ENCODE peak calls at places on chromosomes 13 and 19, in four cellular contexts. U is right cardiac atrium; M is stimulated activated CD4-positive, alpha-beta T cell treated with anti-CD3 and anti-CD28 coated beads, Interleukin-4, amount 100 ng/mL, for 48 hours; R is GOT3. J is an unnamed sample.
A peak's percentile ranks its signal among the peaks of the same experiment; 100 is the strongest.

GRCh38 chr19:2345794-2346663 is 14.0 kb upstream of the TMPRSS9 start:
- DNase-seq in R (no peak), U (peak; percentile 58), M (no peak), J (peak; percentile 67)

GRCh38 chr13:26964278-26965057 is 203.9 kb upstream of the GPR12 start:
- DNase-seq in R (no peak), U (peak; percentile 71), M (no peak), J (no peak)

GRCh38 chr19:19113040-19113541 is 25.2 kb downstream of the TMEM161A start:
- DNase-seq in M (no peak), R (no peak), U (no peak), J (no peak)

GRCh38 chr13:41313117-41313516 is 2.0 kb downstream of the NAA16 start:
- DNase-seq in R (no peak), U (no peak), M (no peak), J (no peak)

GRCh38 chr13:65460136-65460535 is 1770.0 kb downstream of the PCDH9 start:
- DNase-seq in U (no peak), M (no peak), R (no peak), J (no peak)

GRCh38 chr19:17304386-17305047 is 1.2 kb upstream of the MRPL34 start:
- DNase-seq in M (no peak), U (no peak), R (no peak), J (no peak)

GRCh38 chr13:46165485-46166220 is 16.3 kb downstream of the LCP1 start:
- DNase-seq in R (no peak), M (no peak), U (no peak), J (no peak)

GRCh38 chr19:15623711-15624318 is 8.8 kb downstream of the CYP4F8 start:
- DNase-seq in U (no peak), R (no peak), M (no peak), J (no peak)

GRCh38 chr19:27896091-27896490 is 1316.9 kb downstream of the UQCRFS1 start:
- DNase-seq in M (no peak), R (no peak), U (no peak), J (no peak)

GRCh38 chr13:48446454-48446853 is 33.5 kb upstream of the LPAR6 start:
- DNase-seq in M (no peak), R (no peak), U (no peak), J (no peak)

GRCh38 chr13:50309200-50309848 is 294.1 kb downstream of the KCNRG start:
- DNase-seq in M (no peak), R (no peak), U (no peak), J (no peak)

GRCh38 chr13:109700176-109700575 is 86.2 kb downstream of the IRS2 start:
- DNase-seq in U (peak; percentile 83), M (no peak), R (no peak), J (peak; percentile 86)

GRCh38 chr13:99982021-99982740 is 597 bp downstream of the ZIC2 start:
- DNase-seq in M (no peak), R (no peak), U (no peak), J (peak; percentile 71)

GRCh38 chr19:1295169-1296012 is 9.7 kb downstream of the EFNA2 start:
- DNase-seq in U (no peak), M (peak; percentile 67), R (no peak), J (peak; percentile 76)

GRCh38 chr13:67043901-67044300 is 186.2 kb downstream of the PCDH9 start:
- DNase-seq in M (no peak), R (no peak), U (no peak), J (no peak)

GRCh38 chr13:66703597-66703996 is 526.5 kb downstream of the PCDH9 start:
- DNase-seq in M (no peak), R (no peak), U (no peak), J (no peak)

GRCh38 chr19:18232540-18233223 is 6.4 kb upstream of the PDE4C start:
- DNase-seq in R (no peak), U (no peak), M (no peak), J (no peak)

GRCh38 chr19:31138077-31138476 is 211.2 kb downstream of the TSHZ3 start:
- DNase-seq in U (no peak), M (no peak), R (no peak), J (no peak)

GRCh38 chr13:41156611-41157010 is 24.0 kb upstream of the KBTBD6 start:
- DNase-seq in M (no peak), U (no peak), R (no peak), J (no peak)

GRCh38 chr19:15379996-15380647 is 535 bp upstream of the AKAP8 start:
- DNase-seq in U (peak; percentile 75), R (no peak), M (no peak), J (peak; percentile 91)

GRCh38 chr19:40398417-40399056 is 8.6 kb upstream of the HIPK4 start:
- DNase-seq in R (no peak), M (peak; percentile 71), U (peak; percentile 54), J (no peak)

GRCh38 chr13:19061278-19061677 is 120.3 kb downstream of the TUBA3C start:
- DNase-seq in R (no peak), U (no peak), M (no peak), J (no peak)

GRCh38 chr13:30898721-30899188 is 7.3 kb upstream of the MEDAG start:
- DNase-seq in U (peak; percentile 62), R (peak; percentile 9), M (no peak), J (no peak)

GRCh38 chr13:110297011-110297410 is 9.9 kb downstream of the COL4A1 start:
- DNase-seq in U (no peak), R (no peak), M (no peak), J (no peak)

GRCh38 chr19:40147693-40148347 is 43.4 kb upstream of the MAP3K10 start:
- DNase-seq in M (no peak), R (no peak), U (no peak), J (peak; percentile 37)

GRCh38 chr13:25224151-25224550 is 52.1 kb upstream of the AMER2 start:
- DNase-seq in U (no peak), R (no peak), M (no peak), J (no peak)

GRCh38 chr13:100423375-100423774 is 165.2 kb downstream of the GGACT start:
- DNase-seq in M (no peak), U (no peak), R (no peak), J (no peak)

GRCh38 chr19:3407556-3408516 is 41.5 kb downstream of the NFIC start:
- DNase-seq in U (peak; percentile 68), M (no peak), R (no peak), J (no peak)

GRCh38 chr13:46679369-46680180 is 117.4 kb downstream of the ESD start:
- DNase-seq in M (no peak), R (no peak), U (no peak), J (no peak)

GRCh38 chr19:6038634-6039405 is 60.9 kb upstream of the RANBP3 start:
- DNase-seq in U (no peak), M (peak; percentile 15), R (no peak), J (no peak)

GRCh38 chr13:59680429-59681024 is 483.2 kb downstream of the DIAPH3 start:
- DNase-seq in R (no peak), U (no peak), M (no peak), J (no peak)

GRCh38 chr13:78022164-78022877 is 103.7 kb upstream of the EDNRB start:
- DNase-seq in R (no peak), M (peak; percentile 1), U (no peak), J (no peak)